ENCODE peak calls at places on chromosomes 16 and 17, in five cellular contexts. K is SK-N-SH; S is right atrium auricular region; N is CD4-positive, alpha-beta T cell; M is CD8-positive, alpha-beta T cell. F is an unnamed sample.

GRCh38 chr16:15682105-15682570 is 32.1 kb downstream of the NDE1 start:
- DNase-seq in K (no peak), S (peak; percentile 66), N (no peak), M (no peak), F (no peak)

GRCh38 chr16:11274964-11275363 is 1.3 kb downstream of the PRM2 start:
- DNase-seq in K (no peak), S (no peak), N (no peak), M (no peak), F (no peak)

GRCh38 chr17:80903041-80903611 is 88.5 kb upstream of the CHMP6 start:
- DNase-seq in K (no peak), S (no peak), N (no peak), M (no peak), F (no peak)

GRCh38 chr17:5819921-5820685 is 235.8 kb upstream of the NLRP1 start:
- DNase-seq in K (no peak), S (no peak), N (no peak), M (no peak), F (no peak)

GRCh38 chr16:91484-91883 is 13.5 kb downstream of the MPG start:
- DNase-seq in K (no peak), S (no peak), N (no peak), M (no peak), F (no peak)

GRCh38 chr17:49494937-49495841 is at the start of gene NGFR:
- DNase-seq in K (peak; percentile 96), S (no peak), N (peak; percentile 35), M (peak; percentile 36), F (peak; percentile 82)

GRCh38 chr16:50449800-50450199 is 81.0 kb upstream of the BRD7 start:
- DNase-seq in K (no peak), S (no peak), N (no peak), M (no peak), F (no peak)

GRCh38 chr16:87956771-87957279 is 5.6 kb downstream of the BANP start:
- DNase-seq in K (no peak), S (no peak), N (no peak), M (no peak), F (no peak)

GRCh38 chr16:71185366-71185765 is 45.2 kb downstream of the HYDIN start:
- DNase-seq in K (no peak), S (no peak), N (no peak), M (no peak), F (no peak)

DNA sequence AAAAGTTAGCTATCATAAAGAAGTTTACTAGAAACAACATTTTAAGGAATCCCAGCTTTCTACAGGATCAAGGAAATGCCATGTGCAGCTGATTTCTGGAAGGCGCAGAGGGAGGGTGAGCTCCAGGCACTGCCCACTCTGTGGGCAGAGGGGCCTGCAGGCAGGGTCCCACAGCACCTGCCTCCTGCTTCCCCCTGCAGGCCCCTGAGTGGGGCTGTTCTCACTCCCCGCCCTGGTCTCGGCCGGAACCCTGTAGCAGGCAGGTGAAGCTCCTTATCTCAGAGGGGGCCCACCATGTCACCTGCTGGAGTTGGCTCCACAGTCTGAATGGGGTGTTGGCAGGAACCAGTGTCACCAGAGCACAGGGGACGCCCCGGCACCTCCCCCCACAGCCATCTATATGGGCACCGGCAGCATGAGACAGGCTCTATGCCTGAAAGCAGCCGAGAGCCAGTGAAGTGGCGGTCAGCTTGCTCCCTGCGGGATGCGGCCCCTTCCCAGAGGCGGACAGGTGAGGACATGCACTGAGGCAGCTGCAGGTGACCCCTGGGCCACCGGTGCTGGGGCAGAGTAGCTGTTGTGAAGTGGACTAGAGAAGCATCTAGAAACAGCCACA is 47.6 kb upstream of the FASN start:
- DNase-seq in K (no peak), S (no peak), N (no peak), M (no peak), F (peak; percentile 56)
- H3K27ac ChIP-seq in K (no peak overlapping the region), S (no peak overlapping the region), N (no peak overlapping the region), M (no peak overlapping the region), F (no peak overlapping the region)

GRCh38 chr16:23013484-23013883 is 135.8 kb downstream of the USP31 start:
- DNase-seq in K (no peak), S (no peak), N (no peak), M (no peak), F (no peak)
- TF ChIP-seq CTCF in K (peak; percentile 25), S (peak; percentile 13), N (no peak), M (no peak), F (no peak)

GRCh38 chr16:3292604-3293003 is 9.3 kb downstream of the ZNF263 start:
- DNase-seq in K (no peak), S (no peak), N (no peak), M (no peak), F (no peak)

GRCh38 chr16:3295209-3295608 is 10.0 kb downstream of the TIGD7 start:
- DNase-seq in K (no peak), S (no peak), N (no peak), M (no peak), F (no peak)

GRCh38 chr16:3289998-3290673 is 6.8 kb downstream of the ZNF263 start:
- DNase-seq in K (no peak), S (no peak), N (no peak), M (no peak), F (no peak)

GRCh38 chr16:3295783-3296182 is 9.4 kb downstream of the TIGD7 start:
- DNase-seq in K (no peak), S (no peak), N (no peak), M (no peak), F (no peak)
- H3K9me3 ChIP-seq in K (no peaks in the 10 kb centered on the region), S (peaks cover 6% of the 10 kb centered on the region), N (peaks cover 80% of the 10 kb centered on the region), M (peaks cover 48% of the 10 kb centered on the region), F (peaks cover 71% of the 10 kb centered on the region)

DNA sequence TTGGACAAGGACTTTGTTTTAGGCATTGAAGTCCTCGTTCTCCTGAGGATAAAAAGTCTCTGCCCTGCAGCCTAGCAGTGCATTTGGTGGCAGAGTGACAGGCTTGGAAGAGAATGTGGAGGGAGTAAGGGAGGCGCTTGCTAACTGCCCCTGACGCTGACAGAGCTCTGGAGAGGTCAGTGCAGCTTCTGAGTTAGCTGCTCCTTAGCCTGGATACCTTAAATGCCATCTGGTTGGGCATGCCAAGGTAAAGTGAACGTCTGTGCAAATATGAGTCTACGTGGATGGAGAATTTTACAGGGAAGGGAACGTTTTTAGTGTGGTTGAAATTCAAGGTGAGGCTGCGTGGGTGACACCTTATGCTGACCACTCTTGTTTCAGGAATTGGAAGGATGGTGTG is 44.4 kb downstream of the SEC14L1 start:
- DNase-seq in K (no peak), S (no peak), N (no peak), M (no peak), F (no peak)
- H3K27ac ChIP-seq in K (no peak overlapping the region), S (peak overlapping the region; percentile 43), N (no peak overlapping the region), M (no peak overlapping the region), F (peak overlapping the region; percentile 18)

GRCh38 chr16:85332175-85332574 is 219.9 kb upstream of the CIBAR2 start:
- DNase-seq in K (no peak), S (no peak), N (no peak), M (no peak), F (no peak)
- TF ChIP-seq CTCF in K (no peak), S (no peak), N (no peak), M (no peak), F (no peak)